ENCODE peak calls at places on chromosomes 2 and 18, in eight cellular contexts. O, K, F, V, E, T, N and P are unnamed samples.

GRCh38 chr2:70561893-70562292 is 8.3 kb upstream of the TGFA start:
- DNase-seq in O (no peak), K (no peak), F (no peak), V (no peak), E (no peak), T (no peak), N (no peak), P (no peak)

GRCh38 chr2:109448946-109449788 is 164.6 kb downstream of the SEPTIN10 start:
- DNase-seq in O (no peak), K (no peak), F (no peak), V (peak; percentile 74), E (peak; percentile 87), T (no peak), N (peak; percentile 27), P (no peak)

GRCh38 chr2:8608411-8608954 is 73.4 kb upstream of the ID2 start:
- DNase-seq in O (no peak), K (no peak), F (no peak), V (no peak), E (no peak), T (no peak), N (no peak), P (no peak)

GRCh38 chr18:42182728-42183700 is 228.0 kb downstream of the PIK3C3 start:
- DNase-seq in O (no peak), K (no peak), F (no peak), V (no peak), E (no peak), T (peak; percentile 31), N (no peak), P (no peak)

GRCh38 chr2:216604458-216604857 is 28.8 kb upstream of the IGFBP2 start:
- DNase-seq in O (no peak), K (no peak), F (no peak), V (no peak), E (no peak), T (no peak), N (no peak), P (no peak)

GRCh38 chr2:160493227-160494028 is at the start of gene RBMS1:
- DNase-seq in O (peak; percentile 27), K (peak; percentile 57), F (peak; percentile 46), V (peak; percentile 57), E (peak; percentile 81), T (peak; percentile 83), N (peak; percentile 91), P (no peak)

GRCh38 chr2:43169987-43170732 is 56.2 kb downstream of the ZFP36L2 start:
- DNase-seq in O (no peak), K (peak; percentile 69), F (no peak), V (no peak), E (no peak), T (no peak), N (peak; percentile 88), P (no peak)

GRCh38 chr2:119086327-119086726 is 72.2 kb downstream of the C1QL2 start:
- DNase-seq in O (no peak), K (no peak), F (no peak), V (no peak), E (no peak), T (peak; percentile 45), N (no peak), P (no peak)

GRCh38 chr2:126811101-126811500 is 87.6 kb upstream of the TEX51 start:
- DNase-seq in O (no peak), K (no peak), F (no peak), V (no peak), E (no peak), T (no peak), N (no peak), P (no peak)

GRCh38 chr2:85668009-85668856 is at the start of gene SFTPB:
- DNase-seq in O (no peak), K (no peak), F (no peak), V (no peak), E (no peak), T (no peak), N (no peak), P (no peak)

GRCh38 chr2:27996156-27996920 is 105.8 kb downstream of the BABAM2 start:
- DNase-seq in O (no peak), K (no peak), F (no peak), V (no peak), E (no peak), T (no peak), N (no peak), P (no peak)

GRCh38 chr2:58553937-58554336 is 312.8 kb upstream of the FANCL start:
- DNase-seq in O (no peak), K (no peak), F (no peak), V (no peak), E (no peak), T (no peak), N (peak; percentile 81), P (no peak)

GRCh38 chr2:10296142-10296541 is 6.6 kb upstream of the HPCAL1 start:
- DNase-seq in O (no peak), K (no peak), F (no peak), V (no peak), E (no peak), T (no peak), N (no peak), P (no peak)

GRCh38 chr18:75836516-75836915 is 409.0 kb upstream of the SMIM21 start:
- DNase-seq in O (no peak), K (no peak), F (no peak), V (no peak), E (no peak), T (no peak), N (peak; percentile 3), P (no peak)

GRCh38 chr2:143708682-143709081 is 579.5 kb downstream of the ARHGAP15 start:
- DNase-seq in O (no peak), K (no peak), F (no peak), V (no peak), E (no peak), T (no peak), N (no peak), P (no peak)

GRCh38 chr2:217632036-217632435 is 370.8 kb downstream of the TNS1 start:
- DNase-seq in O (no peak), K (no peak), F (no peak), V (peak; percentile 39), E (no peak), T (no peak), N (no peak), P (peak; percentile 26)

GRCh38 chr2:60719331-60719730 is 36.7 kb upstream of the PAPOLG start:
- DNase-seq in O (no peak), K (no peak), F (no peak), V (no peak), E (no peak), T (no peak), N (peak; percentile 10), P (no peak)

GRCh38 chr2:151907286-151907932 is 79.2 kb upstream of the ARL5A start:
- DNase-seq in O (no peak), K (no peak), F (no peak), V (no peak), E (no peak), T (no peak), N (no peak), P (no peak)

GRCh38 chr2:147884796-147885195 is 40.0 kb downstream of the ACVR2A start:
- DNase-seq in O (no peak), K (no peak), F (no peak), V (no peak), E (no peak), T (no peak), N (no peak), P (no peak)

GRCh38 chr2:149994057-149994728 is 406.6 kb upstream of the MMADHC start:
- DNase-seq in O (no peak), K (no peak), F (no peak), V (no peak), E (no peak), T (peak; percentile 65), N (no peak), P (no peak)

GRCh38 chr2:200177971-200178911 is 128.3 kb upstream of the SPATS2L start:
- DNase-seq in O (peak; percentile 18), K (no peak), F (no peak), V (peak; percentile 41), E (peak; percentile 64), T (no peak), N (no peak), P (peak; percentile 77)

GRCh38 chr18:12388440-12388839 is 11.4 kb upstream of the AFG3L2 start:
- DNase-seq in O (no peak), K (no peak), F (no peak), V (no peak), E (no peak), T (no peak), N (no peak), P (no peak)
- H3K27ac ChIP-seq in O (no peak overlapping the region), K (no peak overlapping the region), F (no peak overlapping the region), V (no peak overlapping the region), E (no peak overlapping the region), T (no peak overlapping the region), N (no peak overlapping the region), P (no peak overlapping the region)

DNA sequence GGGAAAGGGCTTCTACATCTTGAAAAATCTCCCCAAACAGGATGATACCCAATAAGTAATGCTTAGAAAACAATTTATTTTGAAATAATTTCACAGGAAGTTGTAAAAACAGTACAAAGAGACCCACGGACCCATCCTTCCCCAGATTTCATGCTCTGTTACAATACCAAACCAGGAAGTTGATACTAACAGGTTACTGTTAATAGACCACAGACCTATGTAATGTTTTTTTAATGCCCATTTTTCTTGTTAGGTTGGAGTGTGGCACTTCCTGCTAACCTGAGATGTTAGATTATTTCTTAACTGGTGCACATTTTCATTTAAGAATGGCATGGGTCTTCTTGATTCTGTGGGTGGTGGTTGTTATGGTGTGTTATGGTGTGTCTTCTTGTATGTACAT is 21.4 kb upstream of the MGAT5 start:
- DNase-seq in O (no peak), K (peak; percentile 60), F (no peak), V (no peak), E (no peak), T (no peak), N (no peak), P (no peak)
- H3K27ac ChIP-seq in O (no peak overlapping the region), K (no peak overlapping the region), F (no peak overlapping the region), V (no peak overlapping the region), E (no peak overlapping the region), T (no peak overlapping the region), N (no peak overlapping the region), P (no peak overlapping the region)

DNA sequence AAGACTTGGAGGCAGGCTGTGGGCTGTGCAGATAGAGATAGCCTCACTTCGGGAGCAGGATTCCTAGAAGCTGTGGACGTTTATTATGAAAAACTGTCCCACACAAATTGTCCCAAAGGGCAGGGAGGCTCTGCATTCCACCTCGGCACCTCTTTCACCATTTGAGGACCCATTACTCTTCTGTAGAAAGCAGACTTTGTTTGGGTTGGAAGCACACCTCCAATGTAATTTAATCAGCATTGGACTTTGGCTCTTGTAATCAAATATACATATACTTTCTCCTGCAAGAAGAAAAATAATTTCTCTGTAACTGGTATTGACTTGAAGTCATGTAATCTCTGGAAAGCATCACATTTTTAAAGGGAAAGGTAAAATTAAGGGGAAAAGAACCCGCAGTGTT is 8.5 kb downstream of the ONECUT2 start:
- DNase-seq in O (no peak), K (no peak), F (no peak), V (no peak), E (no peak), T (no peak), N (no peak), P (no peak)
- H3K27ac ChIP-seq in O (no peak overlapping the region), K (no peak overlapping the region), F (no peak overlapping the region), V (no peak overlapping the region), E (no peak overlapping the region), T (no peak overlapping the region), N (no peak overlapping the region), P (no peak overlapping the region)

GRCh38 chr2:39739386-39739785 is 39.7 kb downstream of the THUMPD2 start:
- DNase-seq in O (no peak), K (no peak), F (no peak), V (no peak), E (no peak), T (no peak), N (no peak), P (no peak)
- H3K27ac ChIP-seq in O (no peak overlapping the region), K (no peak overlapping the region), F (no peak overlapping the region), V (no peak overlapping the region), E (no peak overlapping the region), T (no peak overlapping the region), N (no peak overlapping the region), P (no peak overlapping the region)

GRCh38 chr2:168804214-168804613 is 1.8 kb downstream of the NOSTRIN start:
- DNase-seq in O (no peak), K (no peak), F (no peak), V (no peak), E (no peak), T (no peak), N (no peak), P (no peak)
- H3K27ac ChIP-seq in O (peak overlapping the region; percentile 67), K (no peak overlapping the region), F (no peak overlapping the region), V (no peak overlapping the region), E (peak overlapping the region; percentile 75), T (peak overlapping the region; percentile 85), N (no peak overlapping the region), P (no peak overlapping the region)